ENCODE peak calls at places on chromosomes 4 and X, in ten cellular contexts. X is tibial artery; P is CD8-positive, alpha-beta T cell; B is Panc1; N is sigmoid colon; L is A549; K is GM23338; V is IMR-90; M is endothelial cell of umbilical vein; W is cardiac muscle cell. D is an unnamed sample.

GRCh38 chr4:165394275-165394674 is 15.5 kb downstream of the CPE start:
- DNase-seq in B (no peak), M (peak; percentile 9), W (peak; percentile 54), X (no peak), L (no peak), P (no peak), V (peak; percentile 27), K (no peak), N (no peak), D (no peak)

GRCh38 chr4:122151982-122152698 is at the start of gene BLTP1:
- DNase-seq in K (peak; percentile 90), V (peak; percentile 75), L (peak; percentile 79), X (peak; percentile 93), B (peak; percentile 39), N (peak; percentile 92), W (peak; percentile 85), P (peak; percentile 87), M (peak; percentile 89), D (peak; percentile 97)

GRCh38 chrX:136538811-136539210 is 6.8 kb downstream of the VGLL1 start:
- DNase-seq in L (no peak), M (no peak), V (no peak), B (no peak), K (no peak), P (no peak), N (no peak), X (no peak), W (no peak), D (no peak)

GRCh38 chrX:41750720-41751119 is 26.7 kb downstream of the GPR82 start:
- DNase-seq in W (no peak), N (no peak), P (no peak), K (no peak), V (no peak), X (no peak), L (no peak), M (no peak), B (no peak), D (no peak)

GRCh38 chr4:2786152-2786671 is 6.7 kb upstream of the SH3BP2 start:
- DNase-seq in B (no peak), X (peak; percentile 56), M (no peak), K (no peak), V (no peak), P (peak; percentile 76), L (no peak), W (no peak), N (peak; percentile 56), D (peak; percentile 72)

GRCh38 chrX:31656013-31656412 is 584.2 kb upstream of the FTHL17 start:
- DNase-seq in X (no peak), N (no peak), W (peak; percentile 37), P (no peak), M (peak; percentile 22), B (no peak), L (no peak), K (no peak), V (peak; percentile 47), D (no peak)

GRCh38 chr4:38109896-38110295 is 149.7 kb downstream of the PTTG2 start:
- DNase-seq in N (no peak), K (no peak), V (no peak), M (no peak), L (no peak), W (no peak), B (no peak), P (no peak), X (no peak), D (no peak)

GRCh38 chrX:16140983-16141382 is 17.6 kb downstream of the GRPR start:
- DNase-seq in B (no peak), P (no peak), W (no peak), L (no peak), M (no peak), X (no peak), V (no peak), K (no peak), N (no peak), D (no peak)

GRCh38 chrX:19388741-19389140 is 45.0 kb downstream of the PDHA1 start:
- DNase-seq in W (no peak), L (no peak), M (no peak), B (no peak), V (no peak), X (no peak), K (no peak), N (no peak), P (no peak), D (no peak)

GRCh38 chr4:472881-473574 is 25.9 kb downstream of the ZNF721 start:
- DNase-seq in V (peak; percentile 0), W (peak; percentile 15), B (no peak), L (peak; percentile 20), K (peak; percentile 18), P (no peak), N (no peak), M (peak; percentile 47), X (no peak), D (no peak)

GRCh38 chr4:141081921-141082381 is 51.3 kb downstream of the RNF150 start:
- DNase-seq in P (no peak), N (no peak), K (no peak), X (no peak), L (no peak), V (no peak), W (no peak), B (no peak), M (no peak), D (no peak)

GRCh38 chr4:160044693-160045092 is 941.8 kb downstream of the RAPGEF2 start:
- DNase-seq in B (no peak), K (no peak), W (no peak), N (no peak), M (no peak), V (no peak), X (no peak), P (no peak), L (no peak), D (no peak)

GRCh38 chr4:88439161-88439760 is 17.7 kb upstream of the HERC5 start:
- DNase-seq in P (no peak), B (no peak), X (no peak), V (no peak), K (peak; percentile 85), W (no peak), L (no peak), M (no peak), N (no peak), D (no peak)

GRCh38 chrX:48890934-48891401 is 6.6 kb downstream of the TIMM17B start:
- DNase-seq in N (no peak), P (no peak), W (no peak), V (no peak), L (no peak), X (no peak), B (no peak), M (no peak), K (peak; percentile 57), D (no peak)

GRCh38 chr4:154743683-154744340 is at the start of gene LRAT:
- DNase-seq in V (no peak), B (no peak), P (no peak), M (no peak), N (peak; percentile 73), L (peak; percentile 10), K (peak; percentile 94), X (peak; percentile 60), W (no peak), D (peak; percentile 85)

GRCh38 chrX:74238771-74239170 is 65.2 kb upstream of the ZCCHC13 start:
- DNase-seq in L (no peak), K (no peak), M (no peak), X (no peak), V (no peak), B (no peak), W (no peak), N (no peak), P (no peak), D (no peak)
- H3K4me1 ChIP-seq in L (peaks cover 36% of the 10 kb centered on the region), K (peaks cover 3% of the 10 kb centered on the region), M (peaks cover 21% of the 10 kb centered on the region), X (no peaks in the 10 kb centered on the region), V (peaks cover 6% of the 10 kb centered on the region), B (peaks cover 16% of the 10 kb centered on the region), W (no peaks in the 10 kb centered on the region), N (no peaks in the 10 kb centered on the region), P (no peaks in the 10 kb centered on the region), D (peaks cover 12% of the 10 kb centered on the region)

GRCh38 chr4:153511104-153511503 is 44.9 kb downstream of the TMEM131L start:
- DNase-seq in X (no peak), L (no peak), V (no peak), M (no peak), K (no peak), W (no peak), B (no peak), N (no peak), P (no peak), D (no peak)

GRCh38 chr4:153512162-153512852 is 46.1 kb downstream of the TMEM131L start:
- DNase-seq in P (no peak), L (no peak), K (no peak), M (no peak), W (no peak), B (no peak), N (no peak), V (no peak), X (no peak), D (no peak)

GRCh38 chr4:153514001-153514526 is 47.9 kb downstream of the TMEM131L start:
- DNase-seq in X (no peak), K (no peak), P (no peak), W (peak; percentile 53), V (peak; percentile 66), M (peak; percentile 79), B (no peak), L (peak; percentile 11), N (no peak), D (no peak)

GRCh38 chr4:153513596-153513995 is 47.4 kb downstream of the TMEM131L start:
- DNase-seq in X (no peak), P (no peak), B (no peak), W (peak; percentile 36), N (no peak), M (peak; percentile 58), V (peak; percentile 74), L (peak; percentile 5), K (no peak), D (no peak)

DNA sequence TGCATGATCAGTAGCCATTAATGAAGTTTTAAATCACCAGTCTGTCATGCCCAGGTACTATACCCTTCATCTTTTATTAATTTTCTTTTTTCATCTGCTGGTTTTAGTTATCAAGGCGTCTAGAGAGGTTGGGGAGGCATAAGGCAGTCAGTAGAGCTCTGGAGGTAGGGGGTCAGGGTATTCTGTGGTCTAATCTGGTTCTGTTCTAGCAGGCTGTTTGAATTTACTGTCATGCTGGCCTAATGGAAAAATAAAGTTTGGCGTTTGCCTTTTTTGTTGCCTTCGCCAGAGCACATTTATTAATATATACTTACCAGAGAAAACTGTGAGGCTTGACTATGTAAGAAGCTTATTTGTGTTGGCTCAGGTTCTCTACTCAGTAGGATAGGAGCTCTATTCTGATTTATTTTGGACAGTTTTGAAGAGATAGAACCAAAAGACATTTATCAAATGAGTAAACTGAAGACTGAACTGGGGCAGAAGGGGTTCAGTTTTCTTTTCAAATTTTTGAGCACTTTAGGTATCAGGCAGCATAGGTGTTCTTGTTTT is 46.9 kb downstream of the TMEM131L start:
- DNase-seq in M (no peak), W (no peak), V (peak; percentile 49), X (no peak), P (no peak), L (no peak), K (no peak), B (no peak), N (no peak), D (no peak)
- H3K4me1 ChIP-seq in M (peaks cover 18% of the 10 kb centered on the region), W (no peaks in the 10 kb centered on the region), V (peaks cover 4% of the 10 kb centered on the region), X (peaks cover 20% of the 10 kb centered on the region), P (peaks cover 12% of the 10 kb centered on the region), L (peaks cover 31% of the 10 kb centered on the region), K (peaks cover 27% of the 10 kb centered on the region), B (peaks cover 16% of the 10 kb centered on the region), N (peaks cover 14% of the 10 kb centered on the region), D (peaks cover 2% of the 10 kb centered on the region)

GRCh38 chr4:118957683-118958082 is 69.0 kb downstream of the SYNPO2 start:
- DNase-seq in K (no peak), V (no peak), X (no peak), P (no peak), L (no peak), B (no peak), W (peak; percentile 42), M (no peak), N (no peak), D (no peak)
- H3K4me1 ChIP-seq in K (no peaks in the 10 kb centered on the region), V (no peaks in the 10 kb centered on the region), X (peaks cover 36% of the 10 kb centered on the region), P (no peaks in the 10 kb centered on the region), L (no peaks in the 10 kb centered on the region), B (no peaks in the 10 kb centered on the region), W (peaks cover 4% of the 10 kb centered on the region), M (no peaks in the 10 kb centered on the region), N (peaks cover 76% of the 10 kb centered on the region), D (no peaks in the 10 kb centered on the region)

GRCh38 chrX:123975180-123975579 is 13.7 kb downstream of the STAG2 start:
- DNase-seq in N (no peak), B (no peak), M (peak; percentile 66), V (peak; percentile 31), P (no peak), X (no peak), L (no peak), K (no peak), W (peak; percentile 29), D (no peak)
- H3K4me1 ChIP-seq in N (peaks cover 18% of the 10 kb centered on the region), B (peaks cover 32% of the 10 kb centered on the region), M (peaks cover 7% of the 10 kb centered on the region), V (no peaks in the 10 kb centered on the region), P (peaks cover 26% of the 10 kb centered on the region), X (peaks cover 2% of the 10 kb centered on the region), L (peaks cover 55% of the 10 kb centered on the region), K (peaks cover 12% of the 10 kb centered on the region), W (peaks cover 4% of the 10 kb centered on the region), D (peaks cover 3% of the 10 kb centered on the region)

D was measured in kidney.